ENCODE peak calls at places on chromosomes 11 and 22, in six cellular contexts. J is type B pancreatic cell, P is activated T-cell treated with anti-CD3 and anti-CD28 coated beads for 1 hour, U is cardiac septum, L is PC-3, D is EL. C is an unnamed sample.

GRCh38 chr22:43975041-43975440 is 19.8 kb downstream of the SAMM50 start:
- DNase-seq in U (no peak), P (no peak), D (no peak), L (no peak), J (no peak), C (no peak)

GRCh38 chr22:40594346-40594745 is 42.2 kb downstream of the MRTFA start:
- DNase-seq in P (no peak), U (no peak), J (no peak), D (no peak), L (no peak), C (no peak)

GRCh38 chr11:36550385-36551115 is 17.3 kb upstream of the RAG1 start:
- DNase-seq in D (no peak), J (no peak), P (no peak), L (no peak), U (no peak), C (no peak)

GRCh38 chr22:17339095-17339693 is 30.1 kb upstream of the CECR2 start:
- DNase-seq in P (no peak), L (no peak), U (no peak), J (no peak), D (no peak), C (no peak)

GRCh38 chr22:36765943-36766450 is 9.9 kb downstream of the IFT27 start:
- DNase-seq in L (no peak), D (peak; percentile 38), U (peak; percentile 26), P (no peak), J (no peak), C (no peak)

GRCh38 chr11:36431429-36432092 is 78.5 kb downstream of the TRAF6 start:
- DNase-seq in L (peak; percentile 87), P (no peak), D (peak; percentile 94), J (no peak), U (no peak), C (no peak)

GRCh38 chr22:17501679-17502285 is 61.5 kb upstream of the SLC25A18 start:
- DNase-seq in U (no peak), L (peak; percentile 73), J (no peak), P (no peak), D (peak; percentile 60), C (peak; percentile 52)

GRCh38 chr11:12044799-12045198 is 36.4 kb upstream of the DKK3 start:
- DNase-seq in U (no peak), L (no peak), P (no peak), D (no peak), J (no peak), C (no peak)

GRCh38 chr11:130403967-130404366 is 24.4 kb downstream of the ADAMTS8 start:
- DNase-seq in J (no peak), L (no peak), U (no peak), P (no peak), D (no peak), C (no peak)

GRCh38 chr11:88174627-88175003 is 628 bp downstream of the RAB38 start:
- DNase-seq in P (no peak), D (peak; percentile 88), L (peak; percentile 11), J (no peak), U (peak; percentile 78), C (no peak)